ENCODE peak calls at places on chromosome 2, in five cellular contexts. W is HFFc6, E is dermis microvascular lymphatic vessel endothelial cell, F is AML-193, A is renal cortical epithelial cell. Z is an unnamed sample.

GRCh38 chr2:19971691-19972090 is 18.2 kb downstream of the WDR35 start:
- DNase-seq in W (no peak), E (no peak), F (no peak), A (no peak), Z (peak)

GRCh38 chr2:9547272-9547991 is 8.2 kb downstream of the ADAM17 start:
- DNase-seq in W (peak), E (no peak), F (no peak), A (no peak), Z (no peak)

GRCh38 chr2:11680181-11680900 is 10.3 kb upstream of the NTSR2 start:
- DNase-seq in W (no peak), E (no peak), F (no peak), A (peak), Z (no peak)

GRCh38 chr2:174059875-174060226 is 94.7 kb upstream of the SP3 start:
- DNase-seq in W (peak), E (no peak), F (no peak), A (no peak), Z (no peak)

GRCh38 chr2:86622409-86622877 is 1.2 kb downstream of the RNF103 start:
- DNase-seq in W (no peak), E (no peak), F (no peak), A (peak), Z (peak)

GRCh38 chr2:96176661-96177060 is 31.4 kb upstream of the DUSP2 start:
- DNase-seq in W (no peak), E (no peak), F (no peak), A (no peak), Z (no peak)

GRCh38 chr2:152556506-152556905 is 160.8 kb downstream of the PRPF40A start:
- DNase-seq in W (no peak), E (no peak), F (no peak), A (no peak), Z (no peak)

GRCh38 chr2:10267551-10268465 is 34.9 kb upstream of the HPCAL1 start:
- DNase-seq in W (no peak), E (no peak), F (no peak), A (no peak), Z (no peak)